ENCODE peak calls at places on chromosomes 2 and 18, in nine cellular contexts. G, O, M, Z, U, I, W, V and K are unnamed samples. For H3K4me1, the result is how much of the 10 kb centered on the place peaks cover.

GRCh38 chr2:12884713-12885282 is 168.1 kb downstream of the TRIB2 start:
- DNase-seq in O (peak), Z (peak), G (no peak), M (no peak), U (peak), I (no peak), V (peak), W (peak), K (no peak)

GRCh38 chr2:222480497-222480896 is 56.2 kb downstream of the SGPP2 start:
- DNase-seq in I (no peak), U (no peak), O (no peak), M (no peak), G (no peak), V (no peak), W (no peak), Z (no peak), K (no peak)

GRCh38 chr2:66477125-66477842 is 42.4 kb downstream of the MEIS1 start:
- DNase-seq in V (peak), W (peak), O (no peak), Z (peak), U (no peak), M (no peak), G (peak), I (no peak), K (no peak)

GRCh38 chr18:42931501-42931900 is 184.0 kb downstream of the RIT2 start:
- DNase-seq in Z (peak), U (no peak), W (peak), O (no peak), M (no peak), V (peak), I (no peak), G (no peak), K (no peak)

GRCh38 chr2:12514631-12515437 is 201.9 kb upstream of the TRIB2 start:
- DNase-seq in M (no peak), U (no peak), G (no peak), V (no peak), Z (no peak), I (no peak), W (peak), O (no peak), K (peak)

GRCh38 chr18:61589724-61590065 is 256.5 kb downstream of the CDH20 start:
- DNase-seq in U (no peak), Z (peak), I (no peak), V (peak), G (no peak), M (no peak), O (peak), W (peak), K (no peak)

GRCh38 chr2:83168377-83168776 is 1290.7 kb downstream of the SUCLG1 start:
- DNase-seq in M (no peak), V (no peak), W (no peak), U (no peak), G (no peak), I (no peak), O (no peak), Z (no peak), K (no peak)

GRCh38 chr2:236730393-236730792 is 160.8 kb downstream of the ACKR3 start:
- DNase-seq in I (no peak), W (no peak), Z (no peak), O (no peak), V (no peak), M (no peak), U (no peak), G (no peak), K (no peak)

GRCh38 chr2:24489942-24490673 is 946 bp upstream of the NCOA1 start:
- DNase-seq in Z (peak), U (peak), W (peak), G (no peak), O (peak), M (no peak), V (peak), I (peak), K (peak)

GRCh38 chr2:65129276-65129612 is 662 bp downstream of the RAB1A start:
- DNase-seq in M (no peak), O (no peak), I (no peak), U (peak), G (peak), W (no peak), Z (peak), V (no peak), K (no peak)

GRCh38 chr2:100857915-100858314 is 38.0 kb downstream of the NPAS2 start:
- DNase-seq in U (no peak), Z (peak), M (no peak), O (peak), W (peak), I (no peak), V (peak), G (no peak), K (no peak)

GRCh38 chr2:10361220-10361588 is 58.5 kb downstream of the HPCAL1 start:
- DNase-seq in Z (no peak), U (no peak), O (no peak), W (peak), V (peak), G (no peak), M (no peak), I (no peak), K (no peak)

GRCh38 chr18:48897531-48897930 is 53.2 kb downstream of the SMAD7 start:
- DNase-seq in G (no peak), M (no peak), W (peak), Z (peak), U (no peak), V (peak), O (no peak), I (no peak), K (no peak)

GRCh38 chr2:63842149-63843061 is 709 bp downstream of the UGP2 start:
- DNase-seq in M (no peak), O (peak), I (no peak), G (peak), U (peak), Z (peak), W (peak), V (peak), K (peak)

GRCh38 chr2:197500503-197501179 is 462 bp downstream of the HSPE1 start:
- DNase-seq in O (no peak), Z (peak), U (no peak), I (no peak), V (peak), G (no peak), W (peak), M (no peak), K (no peak)

GRCh38 chr2:195037072-195037471 is 620.0 kb upstream of the SLC39A10 start:
- DNase-seq in W (no peak), O (no peak), I (no peak), G (no peak), U (no peak), V (no peak), Z (no peak), M (no peak), K (no peak)

GRCh38 chr2:61356261-61356957 is 114.5 kb downstream of the USP34 start:
- DNase-seq in O (no peak), M (no peak), G (no peak), V (peak), W (peak), I (no peak), U (no peak), Z (peak), K (peak)

GRCh38 chr2:55843096-55843991 is 80.2 kb downstream of the EFEMP1 start:
- DNase-seq in G (no peak), V (peak), I (no peak), U (peak), W (peak), M (no peak), Z (peak), O (peak), K (peak)

GRCh38 chr2:104408266-104408665 is 445.6 kb upstream of the POU3F3 start:
- DNase-seq in W (no peak), Z (peak), U (no peak), I (no peak), G (no peak), V (no peak), O (no peak), M (no peak), K (no peak)

GRCh38 chr2:11527001-11527400 is 6.8 kb upstream of the GREB1 start:
- DNase-seq in V (no peak), Z (no peak), U (no peak), W (no peak), I (no peak), O (no peak), G (no peak), M (no peak), K (no peak)

DNA sequence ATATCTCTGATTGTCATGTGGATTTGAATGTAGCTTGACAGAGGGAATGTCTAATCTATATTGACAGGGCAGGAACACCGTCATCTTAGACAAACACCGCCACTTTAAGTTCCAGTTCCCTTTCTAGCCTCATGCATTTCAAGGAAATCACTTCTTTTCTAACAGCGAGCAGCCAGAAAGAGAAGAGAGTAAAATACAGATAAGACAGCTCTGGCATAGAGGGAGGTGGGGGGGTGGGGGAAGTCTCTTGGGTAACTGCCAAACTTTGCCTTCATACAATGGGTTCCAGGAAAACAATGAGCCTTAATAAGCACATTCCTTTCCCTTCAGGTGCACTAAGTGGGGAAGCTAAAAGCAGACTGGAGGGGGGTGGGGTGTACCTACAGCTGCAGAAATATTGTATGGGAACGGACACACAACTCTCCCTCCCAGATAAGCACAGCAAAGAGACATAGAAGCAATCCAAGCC is 37.2 kb downstream of the CASP10 start:
- DNase-seq in Z (no peak), G (no peak), U (peak), M (no peak), I (no peak), O (no peak), V (no peak), W (no peak), K (no peak)
- H3K4me1 ChIP-seq in Z (under half), G (under half), U (under half), M (under half), I (under half), O (under half), V (under half), W (under half), K (under half)

DNA sequence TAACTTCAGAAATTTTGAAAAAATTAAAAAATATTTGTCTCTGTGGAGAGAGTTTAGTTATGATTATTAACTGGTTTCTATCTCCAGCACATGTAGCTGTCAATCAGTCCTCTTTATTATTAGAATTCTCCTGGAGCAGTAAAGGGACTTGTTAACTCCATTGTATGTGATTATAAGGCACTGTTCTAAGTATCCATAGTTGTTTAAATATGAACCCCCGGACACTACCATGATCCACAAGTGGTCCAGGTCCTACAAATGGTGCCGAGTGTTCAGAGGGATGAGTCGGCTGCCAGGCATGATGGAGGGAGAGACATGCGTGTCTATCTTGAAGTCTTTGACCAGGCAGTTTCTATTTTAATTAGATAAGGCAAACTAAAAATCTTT is 486 bp downstream of the CHRNA1 start:
- DNase-seq in G (no peak), O (no peak), M (no peak), I (no peak), V (no peak), U (no peak), Z (no peak), W (no peak), K (no peak)
- H3K4me2 ChIP-seq in G (no peak), O (peak), M (no peak), I (no peak), V (no peak), U (no peak), Z (no peak), W (no peak), K (no peak)

DNA sequence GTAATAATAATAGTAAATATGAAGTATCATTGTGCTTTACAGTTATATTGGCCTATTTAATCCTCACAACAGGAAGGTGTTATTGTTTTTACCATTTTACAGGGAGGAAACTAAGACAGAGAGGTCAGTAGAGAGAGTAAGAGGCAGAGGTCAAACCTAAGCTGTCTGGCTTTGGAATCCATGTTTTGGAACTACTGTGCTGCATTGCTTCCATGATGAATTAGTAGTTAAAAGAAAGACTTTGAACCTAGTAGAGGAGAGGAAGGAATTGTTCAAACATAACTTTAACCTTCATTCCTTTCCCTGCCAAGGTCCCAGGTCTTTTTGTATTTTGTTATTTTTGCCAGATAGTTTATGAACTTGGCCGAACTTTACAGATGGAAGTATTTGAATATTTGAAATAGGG is 80.9 kb downstream of the PHLPP1 start:
- DNase-seq in M (no peak), U (no peak), W (no peak), V (no peak), Z (no peak), I (no peak), O (no peak), G (no peak), K (peak)
- H3K4me1 ChIP-seq in M (under half), U (under half), W (under half), V (under half), Z (under half), I (under half), O (under half), G (under half), K (half or more)

GRCh38 chr18:32922951-32923430 is 150.2 kb upstream of the KLHL14 start:
- DNase-seq in G (peak), V (no peak), Z (no peak), I (no peak), W (no peak), O (no peak), U (no peak), M (no peak), K (no peak)
- H3K4me2 ChIP-seq in G (peak), V (no peak), Z (no peak), I (no peak), W (no peak), O (no peak), U (no peak), M (no peak), K (no peak)

GRCh38 chr2:227341553-227341952 is 16.5 kb downstream of the MFF start:
- DNase-seq in Z (no peak), I (no peak), G (no peak), U (no peak), W (no peak), V (no peak), M (no peak), O (no peak), K (no peak)
- H3K4me1 ChIP-seq in Z (under half), I (under half), G (under half), U (under half), W (under half), V (under half), M (under half), O (under half), K (under half)

GRCh38 chr2:42974303-42974696 is 181.9 kb upstream of the HAAO start:
- DNase-seq in I (no peak), M (no peak), U (no peak), O (no peak), G (no peak), V (peak), Z (no peak), W (no peak), K (no peak)
- H3K4me2 ChIP-seq in I (no peak), M (no peak), U (no peak), O (no peak), G (no peak), V (no peak), Z (peak), W (no peak), K (peak)

DNA sequence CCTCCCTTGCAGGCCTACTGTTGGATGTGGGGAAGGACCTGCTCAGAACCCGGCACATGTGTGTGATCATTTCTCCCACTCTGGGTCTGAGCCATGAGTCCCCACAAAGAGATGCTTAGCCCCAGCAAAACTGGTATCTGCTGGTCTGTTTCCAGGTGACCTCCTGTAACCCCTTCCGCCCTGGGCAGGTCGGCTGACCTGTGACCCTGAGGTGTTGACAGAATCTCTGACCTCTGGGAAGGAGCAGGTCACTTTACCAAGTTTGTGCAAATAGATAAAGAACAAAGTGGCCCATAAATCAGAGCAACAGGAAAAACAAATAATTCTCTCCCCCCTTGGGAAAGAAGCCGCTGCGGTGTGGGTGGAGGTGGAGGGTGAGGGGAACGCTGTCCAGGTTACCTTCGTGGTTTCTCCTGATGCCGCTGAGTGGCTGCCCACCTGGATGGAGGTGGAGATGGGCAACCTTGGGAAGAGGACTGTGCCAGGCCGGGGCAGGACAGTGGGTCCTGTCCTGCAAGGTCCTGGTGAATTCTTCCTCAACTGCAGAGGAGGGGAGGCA is 174.0 kb upstream of the MYCN start:
- DNase-seq in U (no peak), O (no peak), V (no peak), G (no peak), Z (no peak), W (no peak), M (no peak), I (no peak), K (peak)
- H3K4me1 ChIP-seq in U (under half), O (under half), V (under half), G (under half), Z (under half), W (under half), M (under half), I (under half), K (under half)